ENCODE peak calls at places on chromosomes 4 and X, in seven cellular contexts. X is CD8-positive, alpha-beta T cell; B is MG63; Y is pancreas; R is effector memory CD4-positive, alpha-beta T cell; A is lung; J is heart left ventricle. E is an unnamed sample.

GRCh38 chrX:9555354-9555753 is 90.5 kb downstream of the TBL1X start:
- DNase-seq in R (no peak), B (no peak), J (no peak), Y (no peak), X (no peak), A (no peak), E (no peak)

GRCh38 chr4:146349306-146349705 is 135.0 kb downstream of the REELD1 start:
- DNase-seq in Y (no peak), R (no peak), A (no peak), B (no peak), J (no peak), X (no peak), E (no peak)

GRCh38 chr4:85565761-85566480 is 91.0 kb downstream of the ARHGAP24 start:
- DNase-seq in R (no peak), X (no peak), A (no peak), B (no peak), Y (no peak), J (no peak), E (no peak)

GRCh38 chr4:1002631-1003251 is 8.7 kb upstream of the FGFRL1 start:
- DNase-seq in R (no peak), J (no peak), B (no peak), Y (peak), A (no peak), X (no peak), E (no peak)

GRCh38 chrX:2376166-2376565 is 124.6 kb downstream of the DHRSX start:
- DNase-seq in J (no peak), X (no peak), A (no peak), B (no peak), Y (no peak), R (no peak), E (no peak)

GRCh38 chr4:185142563-185142910 is 529 bp upstream of the SLC25A4 start:
- DNase-seq in Y (no peak), B (no peak), R (no peak), J (no peak), A (no peak), X (no peak), E (no peak)

GRCh38 chr4:78624048-78624447 is 72.5 kb downstream of the ANXA3 start:
- DNase-seq in X (no peak), A (no peak), B (no peak), R (no peak), Y (no peak), J (no peak), E (peak)

GRCh38 chr4:174375422-174375821 is 91.7 kb downstream of the CEP44 start:
- DNase-seq in R (no peak), X (no peak), J (no peak), B (peak), A (no peak), Y (no peak), E (no peak)

GRCh38 chr4:52721968-52722814 is 29.0 kb downstream of the ERVMER34-1 start:
- DNase-seq in Y (peak), R (peak), A (peak), X (peak), B (peak), J (peak), E (peak)

GRCh38 chr4:2934077-2934812 is 29.0 kb downstream of the NOP14 start:
- DNase-seq in J (peak), X (no peak), A (peak), B (peak), R (peak), Y (peak), E (peak)

GRCh38 chrX:130770615-130771014 is 132.4 kb downstream of the ENOX2 start:
- DNase-seq in B (peak), J (no peak), A (no peak), Y (no peak), X (no peak), R (no peak), E (peak)

GRCh38 chrX:124098089-124098488 is 136.6 kb downstream of the STAG2 start:
- DNase-seq in R (no peak), X (no peak), B (no peak), A (no peak), J (no peak), Y (no peak), E (peak)

GRCh38 chr4:188423039-188423438 is 283.8 kb downstream of the TRIML1 start:
- DNase-seq in A (no peak), R (no peak), Y (no peak), B (no peak), X (no peak), J (no peak), E (no peak)

GRCh38 chr4:185122681-185123345 is 20.3 kb upstream of the SLC25A4 start:
- DNase-seq in R (no peak), B (no peak), J (no peak), A (no peak), Y (no peak), X (no peak), E (no peak)

GRCh38 chr4:55906999-55907398 is 41.7 kb upstream of the CEP135 start:
- DNase-seq in X (no peak), Y (no peak), J (no peak), A (no peak), R (no peak), B (no peak), E (peak)

GRCh38 chr4:58136611-58137010 is 1026.4 kb upstream of the IGFBP7 start:
- DNase-seq in B (no peak), R (no peak), X (no peak), Y (no peak), A (no peak), J (no peak), E (no peak)

GRCh38 chr4:48016141-48017107 is at the start of the genes CNGA1 and NIPAL1:
- DNase-seq in X (peak), J (peak), Y (peak), R (peak), B (peak), A (peak), E (peak)

GRCh38 chr4:6362896-6363295 is 93.2 kb downstream of the WFS1 start:
- DNase-seq in A (no peak), J (peak), Y (no peak), B (peak), X (no peak), R (no peak), E (peak)

GRCh38 chrX:26722666-26723428 is 506.9 kb downstream of the MAGEB5 start:
- DNase-seq in A (no peak), R (no peak), B (no peak), X (no peak), J (no peak), Y (no peak), E (no peak)

GRCh38 chrX:4706961-4707360 is 993.5 kb upstream of the PRKX start:
- DNase-seq in A (no peak), X (no peak), R (no peak), B (no peak), J (no peak), Y (no peak), E (no peak)

GRCh38 chrX:115952417-115953092 is 218.0 kb upstream of the AGTR2 start:
- DNase-seq in R (no peak), Y (no peak), B (no peak), A (no peak), J (no peak), X (no peak), E (no peak)

GRCh38 chr4:175637762-175638161 is 174.3 kb downstream of the GPM6A start:
- DNase-seq in X (no peak), R (no peak), A (no peak), J (no peak), Y (no peak), B (no peak), E (no peak)

GRCh38 chrX:63809158-63809557 is 24.1 kb upstream of the ARHGEF9 start:
- DNase-seq in X (no peak), R (no peak), B (no peak), Y (no peak), J (no peak), A (no peak), E (no peak)

GRCh38 chrX:36684053-36684452 is 324.1 kb upstream of the FAM47C start:
- DNase-seq in J (no peak), Y (no peak), X (no peak), R (no peak), A (no peak), B (no peak), E (no peak)

GRCh38 chr4:54063737-54064316 is 578 bp downstream of the CHIC2 start:
- DNase-seq in A (peak), J (peak), X (peak), R (no peak), Y (peak), B (peak), E (no peak)

GRCh38 chr4:6076391-6076790 is 58.2 kb upstream of the C4orf50 start:
- DNase-seq in A (no peak), Y (no peak), J (no peak), X (no peak), R (no peak), B (no peak), E (no peak)

GRCh38 chrX:9627827-9628406 is 137.7 kb downstream of the GPR143 start:
- DNase-seq in R (no peak), B (no peak), X (no peak), A (no peak), Y (no peak), J (no peak), E (no peak)

GRCh38 chrX:111098874-111099273 is 2.9 kb downstream of the PAK3 start:
- DNase-seq in R (peak), X (peak), B (no peak), Y (peak), J (no peak), A (peak), E (peak)

GRCh38 chr4:86894465-86894864 is 2.2 kb upstream of the C4orf36 start:
- DNase-seq in B (no peak), A (no peak), R (no peak), J (no peak), X (no peak), Y (no peak), E (peak)

GRCh38 chr4:25666031-25666630 is 10.5 kb downstream of the SLC34A2 start:
- DNase-seq in X (no peak), B (no peak), Y (no peak), J (no peak), R (no peak), A (no peak), E (no peak)

GRCh38 chr4:25662306-25662705 is 6.7 kb downstream of the SLC34A2 start:
- DNase-seq in J (no peak), A (no peak), X (no peak), Y (no peak), R (no peak), B (no peak), E (no peak)

GRCh38 chr4:25658777-25659176 is 3.1 kb downstream of the SLC34A2 start:
- DNase-seq in X (no peak), R (no peak), B (no peak), Y (no peak), A (no peak), J (no peak), E (no peak)

GRCh38 chr4:25667931-25668557 is 12.4 kb downstream of the SLC34A2 start:
- DNase-seq in B (peak), A (no peak), J (no peak), Y (no peak), R (no peak), X (no peak), E (no peak)

DNA sequence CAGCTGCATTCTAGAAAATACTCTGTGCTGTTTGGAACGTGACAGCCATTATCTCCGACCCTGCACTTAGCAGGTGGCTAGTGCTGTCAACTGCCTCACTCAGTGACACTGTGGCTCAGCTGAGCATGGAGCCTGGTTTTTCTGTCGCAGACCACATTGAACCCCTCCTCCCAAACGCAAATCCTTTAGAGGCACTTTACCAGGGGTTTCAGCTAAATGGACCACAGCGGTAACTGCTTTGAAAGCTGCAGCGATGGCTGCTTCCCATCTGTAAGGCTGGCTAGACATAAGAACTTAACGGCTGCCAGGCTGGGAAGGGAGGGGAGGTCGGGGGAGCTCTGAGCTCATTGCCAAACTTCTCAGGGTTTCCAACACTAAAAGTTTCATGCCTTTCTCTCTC is 8.1 kb downstream of the SLC34A2 start:
- DNase-seq in R (no peak), X (no peak), Y (no peak), A (no peak), B (no peak), J (no peak), E (no peak)
- H3K4me3 ChIP-seq in R (no peak), X (no peak), Y (no peak), A (no peak), B (no peak), J (no peak), E (no peak)

GRCh38 chr4:140048419-140049022 is 105.5 kb downstream of the MAML3 start:
- DNase-seq in X (no peak), A (no peak), R (no peak), J (no peak), Y (no peak), B (no peak), E (no peak)

GRCh38 chr4:140047017-140047640 is 106.9 kb downstream of the MAML3 start:
- DNase-seq in R (no peak), X (no peak), Y (no peak), J (peak), B (no peak), A (no peak), E (no peak)

GRCh38 chr4:140049024-140049923 is 104.7 kb downstream of the MAML3 start:
- DNase-seq in J (peak), Y (peak), A (no peak), X (peak), R (peak), B (no peak), E (peak)

GRCh38 chr4:140046573-140046972 is 107.4 kb downstream of the MAML3 start:
- DNase-seq in Y (no peak), J (no peak), X (no peak), R (no peak), A (no peak), B (no peak), E (no peak)

DNA sequence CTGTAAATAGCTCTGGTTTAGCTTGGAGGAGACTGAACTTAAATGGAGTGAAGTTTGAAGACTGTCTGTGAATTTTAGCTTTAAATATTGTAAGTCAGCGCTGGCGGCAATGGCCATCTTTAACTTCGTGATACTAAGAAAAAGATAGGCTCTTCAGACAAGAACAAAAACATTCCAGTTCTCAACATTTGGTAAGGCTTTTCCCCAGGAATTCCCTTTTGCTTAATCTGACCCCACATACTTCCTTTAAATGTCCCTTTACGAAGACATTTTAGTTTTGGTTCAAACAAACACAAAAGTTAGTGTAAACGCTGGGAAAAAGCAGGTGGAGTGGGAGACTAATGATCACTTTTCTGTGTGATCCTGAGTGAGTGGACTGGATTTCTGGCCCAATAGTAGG is 106.2 kb downstream of the MAML3 start:
- DNase-seq in Y (no peak), B (no peak), R (no peak), X (no peak), J (no peak), A (no peak), E (no peak)
- H3K4me3 ChIP-seq in Y (no peak), B (no peak), R (no peak), X (no peak), J (no peak), A (no peak), E (no peak)

DNA sequence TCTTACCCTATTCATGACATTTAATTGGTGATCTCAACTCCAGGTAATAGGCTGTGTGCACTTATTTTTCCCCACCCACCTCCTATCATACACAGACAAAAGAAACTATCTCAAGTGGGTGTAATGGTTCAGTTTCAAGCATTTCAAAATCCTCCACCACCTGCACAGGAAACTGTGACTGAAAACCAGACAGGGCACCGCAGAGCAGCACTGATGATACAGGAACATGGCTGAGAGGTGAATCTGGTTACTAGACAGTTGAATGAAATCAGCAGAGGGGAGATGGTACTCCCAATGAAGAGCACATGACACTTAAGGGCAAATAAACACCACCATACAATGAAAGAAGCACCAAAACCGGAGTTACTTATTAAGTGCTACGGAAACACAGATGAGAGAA is 78.4 kb downstream of the CAMK2D start:
- DNase-seq in X (peak), R (peak), J (no peak), Y (no peak), A (no peak), B (no peak), E (no peak)
- H3K4me3 ChIP-seq in X (no peak), R (no peak), J (no peak), Y (no peak), A (no peak), B (no peak), E (no peak)

GRCh38 chrX:14873676-14874049 is 442 bp downstream of the MOSPD2 start:
- DNase-seq in A (no peak), J (no peak), R (no peak), X (no peak), B (no peak), Y (no peak), E (no peak)
- H3K4me3 ChIP-seq in A (peak), J (peak), R (peak), X (peak), B (peak), Y (peak), E (peak)

E was measured in foreskin fibroblast.